ENCODE peak calls at places on chromosomes 5 and 9, in four cellular contexts. Y is HCT116, C is H1, W is SK-N-SH. I is an unnamed sample.
A peak's percentile ranks its signal among the peaks of the same experiment; 100 is the strongest.

GRCh38 chr9:15352301-15352700 is 45.3 kb upstream of the TTC39B start:
- DNase-seq in W (no peak), Y (no peak), C (no peak), I (peak; percentile 84)

GRCh38 chr9:69622664-69623063 is 49.5 kb downstream of the APBA1 start:
- DNase-seq in W (no peak), C (no peak), Y (no peak), I (no peak)

GRCh38 chr5:172506921-172507320 is 52.6 kb upstream of the SH3PXD2B start:
- DNase-seq in C (no peak), W (no peak), Y (no peak), I (no peak)

GRCh38 chr5:1692381-1692780 is 107.3 kb downstream of the MRPL36 start:
- DNase-seq in W (no peak), C (no peak), Y (no peak), I (no peak)

GRCh38 chr5:35230043-35230611 is at the start of gene PRLR:
- DNase-seq in W (peak; percentile 55), C (no peak), Y (no peak), I (peak; percentile 97)

GRCh38 chr5:55234171-55234700 is 828 bp upstream of the CCNO start:
- DNase-seq in Y (peak; percentile 12), W (peak; percentile 44), C (no peak), I (peak; percentile 64)

GRCh38 chr5:36875789-36876388 is 680 bp upstream of the NIPBL start:
- DNase-seq in Y (peak; percentile 51), C (no peak), W (peak; percentile 81), I (peak; percentile 43)

GRCh38 chr9:89445801-89446228 is 52.1 kb downstream of the SEMA4D start:
- DNase-seq in W (no peak), C (no peak), Y (no peak), I (no peak)

DNA sequence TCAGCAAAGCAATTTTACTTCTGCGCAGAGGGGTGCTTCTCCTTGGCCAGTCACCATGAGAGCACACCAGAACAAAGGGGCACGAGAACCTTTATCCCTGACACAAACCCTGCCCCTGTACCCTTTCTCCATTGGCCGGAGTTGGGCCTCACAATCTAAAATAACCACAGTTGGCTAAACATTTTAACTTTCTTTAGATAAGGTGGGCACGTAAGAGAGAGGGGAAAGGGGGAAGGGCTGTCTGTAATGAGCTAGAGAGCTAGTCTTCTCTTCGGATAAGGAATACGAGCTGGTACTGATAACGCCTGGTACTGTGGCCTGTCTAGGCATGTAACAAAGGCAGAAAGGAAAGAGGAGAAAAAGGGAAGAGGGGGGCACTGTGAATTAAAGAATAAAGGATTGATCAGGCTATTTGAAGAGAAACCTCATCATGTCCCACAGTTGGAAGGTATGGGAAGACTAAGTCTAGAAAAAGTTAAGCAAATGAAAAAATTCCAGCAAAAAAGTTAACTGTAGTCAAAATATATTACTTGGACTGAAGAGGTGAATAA is 1.8 kb upstream of the IARS1 start:
- DNase-seq in Y (no peak), W (no peak), C (no peak), I (no peak)
- TF ChIP-seq JUND in Y (no peak), W (no peak), C (no peak), I (no peak)

GRCh38 chr9:93321220-93321610 is 130.3 kb upstream of the FAM120A start:
- DNase-seq in W (peak; percentile 30), C (no peak), Y (no peak), I (no peak)
- TF ChIP-seq JUND in W (no peak), C (no peak), Y (no peak), I (no peak)

GRCh38 chr9:35195683-35196082 is 33.9 kb downstream of the UNC13B start:
- DNase-seq in W (no peak), C (no peak), Y (no peak), I (no peak)

GRCh38 chr9:35191105-35191504 is 29.3 kb downstream of the UNC13B start:
- DNase-seq in Y (no peak), C (no peak), W (no peak), I (no peak)

GRCh38 chr9:35198191-35198590 is 36.4 kb downstream of the UNC13B start:
- DNase-seq in W (no peak), C (no peak), Y (no peak), I (no peak)

DNA sequence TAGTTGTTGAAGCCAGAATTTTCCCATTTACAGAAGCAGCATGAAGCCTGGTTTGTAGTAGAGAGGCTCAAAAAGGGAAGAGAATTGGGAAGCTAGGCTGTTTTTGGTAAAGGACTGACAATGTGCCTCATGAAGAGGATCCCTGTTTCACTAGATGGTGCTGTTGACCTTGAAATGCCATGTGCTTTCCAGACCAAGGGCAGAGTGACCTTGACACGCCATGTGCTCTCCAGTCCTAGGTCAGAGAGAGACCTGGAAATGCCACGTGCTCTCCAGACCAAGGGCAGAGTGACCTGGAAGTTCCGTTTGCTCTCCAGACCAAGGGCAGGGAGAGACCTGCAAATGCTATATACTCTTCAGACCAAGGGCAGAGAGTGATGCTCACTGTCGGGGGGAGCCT is 32.0 kb downstream of the UNC13B start:
- DNase-seq in Y (no peak), C (no peak), W (no peak), I (no peak)
- TF ChIP-seq JUND in Y (no peak), C (no peak), W (no peak), I (no peak)

GRCh38 chr9:124780757-124781151 is 3.8 kb downstream of the OLFML2A start:
- DNase-seq in C (no peak), W (no peak), Y (no peak), I (no peak)

GRCh38 chr9:124781967-124782660 is 5.2 kb downstream of the OLFML2A start:
- DNase-seq in W (no peak), Y (no peak), C (no peak), I (no peak)

GRCh38 chr9:124779368-124780059 is 2.6 kb downstream of the OLFML2A start:
- DNase-seq in Y (no peak), W (no peak), C (no peak), I (peak; percentile 86)

GRCh38 chr9:124778575-124779367 is 1.8 kb downstream of the OLFML2A start:
- DNase-seq in Y (no peak), C (no peak), W (no peak), I (no peak)

GRCh38 chr9:124780060-124780756 is 3.3 kb downstream of the OLFML2A start:
- DNase-seq in C (no peak), W (peak; percentile 34), Y (no peak), I (no peak)
- TF ChIP-seq JUND in C (no peak), W (no peak), Y (no peak), I (no peak)

DNA sequence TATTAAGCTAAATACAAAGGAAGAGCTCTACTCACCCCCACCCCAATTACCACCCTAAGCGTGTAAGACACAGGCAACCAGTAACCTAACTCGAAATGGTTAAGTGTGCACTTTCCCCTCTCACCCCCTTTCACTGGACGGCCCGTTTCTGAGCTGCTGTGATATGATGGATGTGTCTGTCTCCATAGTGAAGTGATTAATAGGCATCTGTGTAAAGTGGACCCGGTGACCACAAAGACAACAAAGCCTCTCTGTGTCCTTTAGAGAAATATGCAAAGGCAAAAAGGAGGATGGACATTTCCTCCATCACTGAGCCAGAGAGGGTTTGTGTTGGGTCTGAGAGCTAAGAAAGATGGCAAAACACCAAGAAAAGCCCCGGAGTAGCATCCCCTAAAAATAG is 120.7 kb downstream of the SEMA6A start:
- DNase-seq in W (peak; percentile 52), Y (no peak), C (no peak), I (no peak)
- TF ChIP-seq JUND in W (peak; percentile 42), Y (no peak), C (no peak), I (no peak)

GRCh38 chr9:14243514-14244042 is 70.4 kb downstream of the NFIB start:
- DNase-seq in Y (no peak), W (no peak), C (no peak), I (no peak)
- TF ChIP-seq JUND in Y (no peak), W (no peak), C (no peak), I (no peak)

GRCh38 chr9:97813072-97813471 is 40.0 kb upstream of the FOXE1 start:
- DNase-seq in C (no peak), W (no peak), Y (no peak), I (no peak)

GRCh38 chr9:97809666-97810344 is 43.2 kb upstream of the FOXE1 start:
- DNase-seq in Y (no peak), C (no peak), W (no peak), I (no peak)

GRCh38 chr9:97808972-97809371 is 44.1 kb upstream of the FOXE1 start:
- DNase-seq in W (no peak), Y (no peak), C (no peak), I (no peak)

GRCh38 chr9:97812247-97812543 is 40.8 kb upstream of the FOXE1 start:
- DNase-seq in W (no peak), Y (no peak), C (no peak), I (no peak)

GRCh38 chr9:97811534-97812246 is 41.3 kb upstream of the FOXE1 start:
- DNase-seq in C (no peak), W (no peak), Y (no peak), I (no peak)
- TF ChIP-seq JUND in C (no peak), W (peak; percentile 48), Y (no peak), I (no peak)

GRCh38 chr9:135961277-135961705 is at the start of gene UBAC1:
- DNase-seq in W (peak; percentile 99), C (peak; percentile 79), Y (peak; percentile 90), I (peak; percentile 98)

GRCh38 chr9:135959814-135960213 is 1.4 kb downstream of the UBAC1 start:
- DNase-seq in W (no peak), Y (no peak), C (no peak), I (no peak)

GRCh38 chr9:135958485-135958884 is 2.7 kb downstream of the UBAC1 start:
- DNase-seq in W (no peak), Y (no peak), C (no peak), I (no peak)

GRCh38 chr9:135961811-135962695 is 880 bp upstream of the UBAC1 start:
- DNase-seq in C (no peak), Y (no peak), W (peak; percentile 55), I (no peak)

GRCh38 chr9:135960328-135961276 is 571 bp downstream of the UBAC1 start:
- DNase-seq in C (no peak), W (peak; percentile 80), Y (no peak), I (peak; percentile 66)
- TF ChIP-seq JUND in C (no peak), W (no peak), Y (no peak), I (no peak)

I was measured in T47D.